ENCODE peak calls at places on chromosomes 7 and 10, in six cellular contexts. One of them, this sample, is unnamed.

GRCh38 chr7:57198801-57199200 is 66.6 kb upstream of the ZNF479 start:
- DNase-seq in HFFc6: no peak
- DNase-seq in WTC11: no peak
- DNase-seq in Panc1: no peak
- DNase-seq in transverse colon: no peak
- DNase-seq in left ventricle myocardium inferior: no peak
- DNase-seq in this sample: no peak

GRCh38 chr7:73885975-73886798 is 25.2 kb downstream of the TMEM270 start:
- DNase-seq in Panc1: no peak
- DNase-seq in left ventricle myocardium inferior: peak; percentile 73
- DNase-seq in WTC11: no peak
- DNase-seq in transverse colon: peak; percentile 45
- DNase-seq in HFFc6: peak; percentile 45
- DNase-seq in this sample: peak; percentile 42

GRCh38 chr7:123871998-123872867 is 27.3 kb downstream of the HYAL4 start:
- DNase-seq in Panc1: peak; percentile 55
- DNase-seq in WTC11: peak; percentile 55
- DNase-seq in transverse colon: peak; percentile 33
- DNase-seq in left ventricle myocardium inferior: no peak
- DNase-seq in HFFc6: peak; percentile 5
- DNase-seq in this sample: peak; percentile 50

GRCh38 chr7:111363099-111363498 is 199.2 kb downstream of the IMMP2L start:
- DNase-seq in Panc1: no peak
- DNase-seq in left ventricle myocardium inferior: no peak
- DNase-seq in WTC11: no peak
- DNase-seq in transverse colon: no peak
- DNase-seq in HFFc6: peak; percentile 48
- DNase-seq in this sample: no peak

GRCh38 chr7:3495530-3495929 is 194.5 kb downstream of the SDK1 start:
- DNase-seq in transverse colon: no peak
- DNase-seq in Panc1: no peak
- DNase-seq in HFFc6: no peak
- DNase-seq in left ventricle myocardium inferior: peak; percentile 22
- DNase-seq in WTC11: no peak
- DNase-seq in this sample: no peak

GRCh38 chr10:14468022-14468421 is 137.3 kb upstream of the FRMD4A start:
- DNase-seq in Panc1: no peak
- DNase-seq in HFFc6: no peak
- DNase-seq in transverse colon: no peak
- DNase-seq in left ventricle myocardium inferior: no peak
- DNase-seq in WTC11: no peak
- DNase-seq in this sample: no peak

GRCh38 chr10:69635428-69636272 is 5.6 kb downstream of the FAM241B start:
- DNase-seq in transverse colon: no peak
- DNase-seq in WTC11: no peak
- DNase-seq in Panc1: no peak
- DNase-seq in HFFc6: no peak
- DNase-seq in left ventricle myocardium inferior: no peak
- DNase-seq in this sample: no peak

GRCh38 chr7:148303295-148304013 is 287.1 kb upstream of the C7orf33 start:
- DNase-seq in transverse colon: peak; percentile 39
- DNase-seq in left ventricle myocardium inferior: peak; percentile 84
- DNase-seq in WTC11: no peak
- DNase-seq in Panc1: no peak
- DNase-seq in HFFc6: peak; percentile 15
- DNase-seq in this sample: no peak

GRCh38 chr10:78953124-78954008 is 115.4 kb upstream of the ZMIZ1 start:
- DNase-seq in Panc1: no peak
- DNase-seq in WTC11: no peak
- DNase-seq in left ventricle myocardium inferior: peak; percentile 45
- DNase-seq in transverse colon: no peak
- DNase-seq in HFFc6: peak; percentile 23
- DNase-seq in this sample: no peak

GRCh38 chr7:138116156-138116555 is 39.9 kb downstream of the AKR1D1 start:
- DNase-seq in transverse colon: no peak
- DNase-seq in Panc1: no peak
- DNase-seq in WTC11: no peak
- DNase-seq in HFFc6: peak; percentile 18
- DNase-seq in left ventricle myocardium inferior: no peak
- DNase-seq in this sample: no peak

GRCh38 chr10:44253769-44254462 is 131.0 kb downstream of the CXCL12 start:
- DNase-seq in Panc1: no peak
- DNase-seq in WTC11: no peak
- DNase-seq in transverse colon: no peak
- DNase-seq in left ventricle myocardium inferior: peak; percentile 71
- DNase-seq in HFFc6: peak; percentile 33
- DNase-seq in this sample: no peak

GRCh38 chr10:100882681-100883321 is 30.0 kb upstream of the SLF2 start:
- DNase-seq in HFFc6: no peak
- DNase-seq in WTC11: no peak
- DNase-seq in Panc1: no peak
- DNase-seq in transverse colon: no peak
- DNase-seq in left ventricle myocardium inferior: peak; percentile 27
- DNase-seq in this sample: no peak

GRCh38 chr7:157471259-157472125 is 134.7 kb downstream of the DNAJB6 start:
- DNase-seq in transverse colon: no peak
- DNase-seq in left ventricle myocardium inferior: no peak
- DNase-seq in HFFc6: no peak
- DNase-seq in WTC11: no peak
- DNase-seq in Panc1: no peak
- DNase-seq in this sample: no peak

GRCh38 chr10:119104653-119105024 is 726 bp downstream of the DENND10 start:
- DNase-seq in Panc1: no peak
- DNase-seq in HFFc6: no peak
- DNase-seq in left ventricle myocardium inferior: peak; percentile 19
- DNase-seq in WTC11: peak; percentile 20
- DNase-seq in transverse colon: peak; percentile 24
- DNase-seq in this sample: no peak

GRCh38 chr10:3779146-3779707 is 5.8 kb downstream of the KLF6 start:
- DNase-seq in HFFc6: no peak
- DNase-seq in transverse colon: peak; percentile 26
- DNase-seq in left ventricle myocardium inferior: no peak
- DNase-seq in WTC11: no peak
- DNase-seq in Panc1: no peak
- DNase-seq in this sample: no peak

GRCh38 chr10:30967654-30968421 is 63.8 kb downstream of the ZNF438 start:
- DNase-seq in HFFc6: no peak
- DNase-seq in transverse colon: no peak
- DNase-seq in left ventricle myocardium inferior: no peak
- DNase-seq in WTC11: no peak
- DNase-seq in Panc1: no peak
- DNase-seq in this sample: no peak

GRCh38 chr10:79013406-79013805 is 55.4 kb upstream of the ZMIZ1 start:
- DNase-seq in Panc1: no peak
- DNase-seq in HFFc6: no peak
- DNase-seq in transverse colon: no peak
- DNase-seq in left ventricle myocardium inferior: no peak
- DNase-seq in WTC11: no peak
- DNase-seq in this sample: no peak

GRCh38 chr10:25457552-25457951 is 282.8 kb downstream of the GPR158 start:
- DNase-seq in Panc1: no peak
- DNase-seq in left ventricle myocardium inferior: no peak
- DNase-seq in transverse colon: no peak
- DNase-seq in HFFc6: no peak
- DNase-seq in WTC11: no peak
- DNase-seq in this sample: no peak

GRCh38 chr10:52283174-52283573 is 30.9 kb upstream of the DKK1 start:
- DNase-seq in left ventricle myocardium inferior: no peak
- DNase-seq in Panc1: no peak
- DNase-seq in transverse colon: no peak
- DNase-seq in HFFc6: no peak
- DNase-seq in WTC11: no peak
- DNase-seq in this sample: no peak

GRCh38 chr10:12617205-12618175 is 268.1 kb downstream of the CAMK1D start:
- DNase-seq in HFFc6: no peak
- DNase-seq in WTC11: no peak
- DNase-seq in Panc1: no peak
- DNase-seq in transverse colon: no peak
- DNase-seq in left ventricle myocardium inferior: no peak
- DNase-seq in this sample: no peak

GRCh38 chr10:51170518-51171245 is 96.4 kb downstream of the PRKG1 start:
- DNase-seq in transverse colon: no peak
- DNase-seq in HFFc6: peak; percentile 32
- DNase-seq in Panc1: no peak
- DNase-seq in left ventricle myocardium inferior: no peak
- DNase-seq in WTC11: no peak
- DNase-seq in this sample: no peak

GRCh38 chr7:152866125-152866524 is 106.6 kb downstream of the ACTR3B start:
- DNase-seq in HFFc6: no peak
- DNase-seq in WTC11: no peak
- DNase-seq in transverse colon: no peak
- DNase-seq in left ventricle myocardium inferior: no peak
- DNase-seq in Panc1: no peak
- DNase-seq in this sample: no peak

GRCh38 chr10:110873951-110874350 is 2.2 kb downstream of the PDCD4 start:
- DNase-seq in transverse colon: no peak
- DNase-seq in WTC11: no peak
- DNase-seq in Panc1: no peak
- DNase-seq in left ventricle myocardium inferior: no peak
- DNase-seq in HFFc6: no peak
- DNase-seq in this sample: no peak

GRCh38 chr10:110870823-110871235 is 899 bp upstream of the PDCD4 start:
- DNase-seq in HFFc6: no peak
- DNase-seq in transverse colon: no peak
- DNase-seq in left ventricle myocardium inferior: no peak
- DNase-seq in Panc1: no peak
- DNase-seq in WTC11: no peak
- DNase-seq in this sample: no peak

GRCh38 chr10:110872984-110873569 is 1.3 kb downstream of the PDCD4 start:
- DNase-seq in Panc1: no peak
- DNase-seq in WTC11: no peak
- DNase-seq in HFFc6: no peak
- DNase-seq in left ventricle myocardium inferior: no peak
- DNase-seq in transverse colon: no peak
- DNase-seq in this sample: no peak

GRCh38 chr10:110871236-110872084 is at the start of gene PDCD4:
- DNase-seq in WTC11: peak; percentile 100
- DNase-seq in Panc1: peak; percentile 92
- DNase-seq in HFFc6: peak; percentile 97
- DNase-seq in transverse colon: peak; percentile 100
- DNase-seq in left ventricle myocardium inferior: peak; percentile 100
- DNase-seq in this sample: peak; percentile 100

GRCh38 chr10:110872145-110872983 is 636 bp downstream of the PDCD4 start:
- DNase-seq in transverse colon: peak; percentile 75
- DNase-seq in left ventricle myocardium inferior: peak; percentile 72
- DNase-seq in WTC11: peak; percentile 83
- DNase-seq in HFFc6: peak; percentile 53
- DNase-seq in Panc1: no peak
- DNase-seq in this sample: peak; percentile 85
- TF ChIP-seq CTCF in transverse colon: no peak
- TF ChIP-seq CTCF in left ventricle myocardium inferior: peak; percentile 30
- TF ChIP-seq CTCF in WTC11: no peak
- TF ChIP-seq CTCF in HFFc6: peak; percentile 66
- TF ChIP-seq CTCF in Panc1: peak; percentile 44
- TF ChIP-seq CTCF in this sample: no peak

GRCh38 chr7:30530373-30530772 is 25.7 kb upstream of the GGCT start:
- DNase-seq in HFFc6: no peak
- DNase-seq in WTC11: no peak
- DNase-seq in Panc1: no peak
- DNase-seq in transverse colon: no peak
- DNase-seq in left ventricle myocardium inferior: no peak
- DNase-seq in this sample: no peak

GRCh38 chr7:30526163-30526562 is 21.5 kb upstream of the GGCT start:
- DNase-seq in Panc1: no peak
- DNase-seq in left ventricle myocardium inferior: no peak
- DNase-seq in HFFc6: no peak
- DNase-seq in WTC11: no peak
- DNase-seq in transverse colon: no peak
- DNase-seq in this sample: no peak

GRCh38 chr7:30525409-30525808 is 20.8 kb upstream of the GGCT start:
- DNase-seq in WTC11: no peak
- DNase-seq in transverse colon: no peak
- DNase-seq in left ventricle myocardium inferior: no peak
- DNase-seq in Panc1: no peak
- DNase-seq in HFFc6: no peak
- DNase-seq in this sample: no peak

GRCh38 chr7:30531286-30531685 is 26.7 kb upstream of the GGCT start:
- DNase-seq in Panc1: no peak
- DNase-seq in WTC11: no peak
- DNase-seq in HFFc6: no peak
- DNase-seq in left ventricle myocardium inferior: no peak
- DNase-seq in transverse colon: no peak
- DNase-seq in this sample: no peak

GRCh38 chr7:30528779-30529178 is 24.1 kb upstream of the GGCT start:
- DNase-seq in WTC11: no peak
- DNase-seq in left ventricle myocardium inferior: no peak
- DNase-seq in Panc1: no peak
- DNase-seq in HFFc6: no peak
- DNase-seq in transverse colon: no peak
- DNase-seq in this sample: no peak
- TF ChIP-seq CTCF in WTC11: no peak
- TF ChIP-seq CTCF in left ventricle myocardium inferior: no peak
- TF ChIP-seq CTCF in Panc1: no peak
- TF ChIP-seq CTCF in HFFc6: no peak
- TF ChIP-seq CTCF in transverse colon: no peak
- TF ChIP-seq CTCF in this sample: no peak

DNA sequence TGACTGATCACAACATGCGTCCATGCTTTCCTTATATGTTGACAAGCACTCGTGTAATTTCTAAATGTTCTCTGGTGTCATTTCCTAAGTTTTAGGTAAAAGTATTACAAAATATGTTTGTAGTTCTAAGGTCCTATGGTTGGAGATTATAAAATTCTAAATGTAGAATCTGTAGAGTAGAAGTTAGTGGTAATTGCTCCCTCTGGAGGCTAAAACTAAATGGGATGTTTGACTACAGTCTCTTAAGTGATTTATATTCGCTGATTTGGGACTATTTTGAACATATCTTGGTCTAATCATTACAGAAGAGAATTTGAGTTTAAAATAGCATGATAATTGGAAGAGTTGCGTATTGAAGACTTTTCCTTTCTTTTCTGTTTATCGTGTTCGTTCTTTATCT is 74.1 kb downstream of the ZMYND11 start:
- DNase-seq in Panc1: no peak
- DNase-seq in WTC11: no peak
- DNase-seq in transverse colon: no peak
- DNase-seq in left ventricle myocardium inferior: no peak
- DNase-seq in HFFc6: no peak
- DNase-seq in this sample: no peak
- TF ChIP-seq CTCF in Panc1: no peak
- TF ChIP-seq CTCF in WTC11: no peak
- TF ChIP-seq CTCF in transverse colon: peak; percentile 3
- TF ChIP-seq CTCF in left ventricle myocardium inferior: no peak
- TF ChIP-seq CTCF in HFFc6: peak; percentile 74
- TF ChIP-seq CTCF in this sample: no peak

DNA sequence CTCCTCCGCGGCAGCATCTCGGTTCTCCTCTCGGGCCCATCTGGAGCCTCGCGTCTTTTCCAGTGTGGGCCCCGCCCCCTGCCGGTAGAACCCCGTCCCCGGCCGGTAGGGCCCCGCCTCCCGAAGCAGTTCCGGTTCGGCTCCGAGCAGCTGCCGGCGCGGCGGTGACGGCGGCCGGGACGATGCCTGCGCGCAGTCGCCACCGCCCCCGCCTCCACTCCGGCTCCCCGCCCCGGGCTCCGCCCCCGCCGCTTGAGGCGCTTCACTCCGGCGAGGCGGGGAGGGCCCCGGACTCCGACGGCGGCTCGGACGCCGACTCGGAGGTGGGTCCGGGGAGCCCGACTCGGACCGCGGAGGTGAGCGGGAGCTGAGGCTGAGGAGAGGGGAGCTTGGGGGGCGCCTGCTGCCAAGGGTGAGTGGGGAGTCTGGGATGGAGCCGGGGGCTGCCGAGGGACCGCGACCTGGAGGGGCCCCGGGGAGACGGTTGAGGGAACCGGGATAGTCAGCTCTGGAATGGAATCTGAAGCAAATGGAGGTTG is at the start of gene SAMD8:
- DNase-seq in HFFc6: peak; percentile 96
- DNase-seq in left ventricle myocardium inferior: peak; percentile 97
- DNase-seq in Panc1: peak; percentile 79
- DNase-seq in transverse colon: peak; percentile 97
- DNase-seq in WTC11: peak; percentile 98
- DNase-seq in this sample: peak; percentile 99
- TF ChIP-seq CTCF in HFFc6: peak; percentile 87
- TF ChIP-seq CTCF in left ventricle myocardium inferior: peak; percentile 55
- TF ChIP-seq CTCF in Panc1: no peak
- TF ChIP-seq CTCF in transverse colon: peak; percentile 53
- TF ChIP-seq CTCF in WTC11: peak; percentile 44
- TF ChIP-seq CTCF in this sample: peak; percentile 80

This sample was measured in endothelial cell.